ENCODE peak calls at places on chromosomes 4 and X, in six cellular contexts. One of them, this sample, is unnamed.

GRCh38 chr4:55437356-55437796 is 41.6 kb downstream of the TMEM165 start:
- DNase-seq in A549: no peak
- DNase-seq in endothelial cell of umbilical vein: peak
- DNase-seq in K562: peak
- DNase-seq in HepG2: peak
- DNase-seq in GM12878: no peak
- DNase-seq in this sample: no peak

GRCh38 chr4:140037353-140038030 is 116.5 kb downstream of the MAML3 start:
- DNase-seq in A549: peak
- DNase-seq in endothelial cell of umbilical vein: peak
- DNase-seq in K562: no peak
- DNase-seq in HepG2: peak
- DNase-seq in GM12878: no peak
- DNase-seq in this sample: no peak

GRCh38 chrX:31590581-31591113 is 518.8 kb upstream of the FTHL17 start:
- DNase-seq in A549: no peak
- DNase-seq in endothelial cell of umbilical vein: peak
- DNase-seq in K562: peak
- DNase-seq in HepG2: peak
- DNase-seq in GM12878: no peak
- DNase-seq in this sample: no peak

GRCh38 chr4:111330786-111331185 is 707.9 kb upstream of the PITX2 start:
- DNase-seq in A549: no peak
- DNase-seq in endothelial cell of umbilical vein: no peak
- DNase-seq in K562: no peak
- DNase-seq in HepG2: no peak
- DNase-seq in GM12878: no peak
- DNase-seq in this sample: no peak

GRCh38 chr4:171880136-171880535 is 66.9 kb downstream of the GALNTL6 start:
- DNase-seq in A549: peak
- DNase-seq in endothelial cell of umbilical vein: peak
- DNase-seq in K562: no peak
- DNase-seq in HepG2: no peak
- DNase-seq in GM12878: no peak
- DNase-seq in this sample: no peak

GRCh38 chr4:128810331-128810870 is 901 bp downstream of the JADE1 start:
- DNase-seq in A549: peak
- DNase-seq in endothelial cell of umbilical vein: no peak
- DNase-seq in K562: peak
- DNase-seq in HepG2: peak
- DNase-seq in GM12878: no peak
- DNase-seq in this sample: peak

GRCh38 chr4:77433102-77433733 is 172.4 kb upstream of the CXCL13 start:
- DNase-seq in A549: peak
- DNase-seq in endothelial cell of umbilical vein: peak
- DNase-seq in K562: peak
- DNase-seq in HepG2: peak
- DNase-seq in GM12878: peak
- DNase-seq in this sample: peak

GRCh38 chr4:159206427-159206871 is 103.6 kb downstream of the RAPGEF2 start:
- DNase-seq in A549: no peak
- DNase-seq in endothelial cell of umbilical vein: peak
- DNase-seq in K562: no peak
- DNase-seq in HepG2: no peak
- DNase-seq in GM12878: peak
- DNase-seq in this sample: no peak

GRCh38 chr4:163536101-163536500 is 41.6 kb downstream of the TMA16 start:
- DNase-seq in A549: no peak
- DNase-seq in endothelial cell of umbilical vein: no peak
- DNase-seq in K562: no peak
- DNase-seq in HepG2: no peak
- DNase-seq in GM12878: no peak
- DNase-seq in this sample: no peak

GRCh38 chr4:72006576-72006975 is 25.2 kb upstream of the NPFFR2 start:
- DNase-seq in A549: no peak
- DNase-seq in endothelial cell of umbilical vein: peak
- DNase-seq in K562: no peak
- DNase-seq in HepG2: no peak
- DNase-seq in GM12878: no peak
- DNase-seq in this sample: no peak

GRCh38 chrX:80335062-80335830 is 85.0 kb upstream of the TENT5D start:
- DNase-seq in A549: peak
- DNase-seq in endothelial cell of umbilical vein: no peak
- DNase-seq in K562: peak
- DNase-seq in HepG2: no peak
- DNase-seq in GM12878: no peak
- DNase-seq in this sample: no peak

GRCh38 chrX:1466232-1466661 is 13.5 kb upstream of the ASMTL start:
- DNase-seq in A549: no peak
- DNase-seq in endothelial cell of umbilical vein: no peak
- DNase-seq in K562: no peak
- DNase-seq in HepG2: no peak
- DNase-seq in GM12878: no peak
- DNase-seq in this sample: no peak

GRCh38 chr4:73707269-73707875 is 33.0 kb upstream of the CXCL8 start:
- DNase-seq in A549: no peak
- DNase-seq in endothelial cell of umbilical vein: no peak
- DNase-seq in K562: no peak
- DNase-seq in HepG2: no peak
- DNase-seq in GM12878: no peak
- DNase-seq in this sample: peak

GRCh38 chrX:15834827-15835595 is 19.6 kb downstream of the AP1S2 start:
- DNase-seq in A549: no peak
- DNase-seq in endothelial cell of umbilical vein: no peak
- DNase-seq in K562: no peak
- DNase-seq in HepG2: no peak
- DNase-seq in GM12878: no peak
- DNase-seq in this sample: no peak

GRCh38 chr4:187415227-187415626 is 580.3 kb upstream of the ZFP42 start:
- DNase-seq in A549: no peak
- DNase-seq in endothelial cell of umbilical vein: no peak
- DNase-seq in K562: no peak
- DNase-seq in HepG2: no peak
- DNase-seq in GM12878: no peak
- DNase-seq in this sample: no peak

GRCh38 chr4:116180056-116180690 is 905.2 kb downstream of the TRAM1L1 start:
- DNase-seq in A549: peak
- DNase-seq in endothelial cell of umbilical vein: peak
- DNase-seq in K562: peak
- DNase-seq in HepG2: no peak
- DNase-seq in GM12878: no peak
- DNase-seq in this sample: peak

GRCh38 chr4:89562715-89563114 is 255.1 kb upstream of the GPRIN3 start:
- DNase-seq in A549: no peak
- DNase-seq in endothelial cell of umbilical vein: no peak
- DNase-seq in K562: no peak
- DNase-seq in HepG2: no peak
- DNase-seq in GM12878: no peak
- DNase-seq in this sample: no peak

GRCh38 chr4:186942745-186943606 is 219.3 kb upstream of the FAT1 start:
- DNase-seq in A549: no peak
- DNase-seq in endothelial cell of umbilical vein: no peak
- DNase-seq in K562: no peak
- DNase-seq in HepG2: no peak
- DNase-seq in GM12878: no peak
- DNase-seq in this sample: no peak

GRCh38 chrX:10280061-10280460 is 123.3 kb downstream of the CLCN4 start:
- DNase-seq in A549: no peak
- DNase-seq in endothelial cell of umbilical vein: no peak
- DNase-seq in K562: no peak
- DNase-seq in HepG2: no peak
- DNase-seq in GM12878: no peak
- DNase-seq in this sample: no peak

GRCh38 chr4:145782756-145783155 is 102.8 kb downstream of the C4orf51 start:
- DNase-seq in A549: no peak
- DNase-seq in endothelial cell of umbilical vein: peak
- DNase-seq in K562: no peak
- DNase-seq in HepG2: no peak
- DNase-seq in GM12878: no peak
- DNase-seq in this sample: no peak

GRCh38 chr4:184792950-184793555 is 32.7 kb downstream of the ACSL1 start:
- DNase-seq in A549: no peak
- DNase-seq in endothelial cell of umbilical vein: peak
- DNase-seq in K562: peak
- DNase-seq in HepG2: peak
- DNase-seq in GM12878: no peak
- DNase-seq in this sample: peak

GRCh38 chrX:21659320-21659719 is 1.2 kb upstream of the KLHL34 start:
- DNase-seq in A549: no peak
- DNase-seq in endothelial cell of umbilical vein: no peak
- DNase-seq in K562: no peak
- DNase-seq in HepG2: no peak
- DNase-seq in GM12878: no peak
- DNase-seq in this sample: no peak

GRCh38 chr4:70688795-70689231 is 481 bp downstream of the UTP3 start:
- DNase-seq in A549: no peak
- DNase-seq in endothelial cell of umbilical vein: no peak
- DNase-seq in K562: peak
- DNase-seq in HepG2: no peak
- DNase-seq in GM12878: no peak
- DNase-seq in this sample: peak

GRCh38 chr4:123284166-123284565 is 112.4 kb upstream of the SPRY1 start:
- DNase-seq in A549: no peak
- DNase-seq in endothelial cell of umbilical vein: peak
- DNase-seq in K562: no peak
- DNase-seq in HepG2: no peak
- DNase-seq in GM12878: no peak
- DNase-seq in this sample: no peak

GRCh38 chr4:102535398-102536082 is 34.4 kb downstream of the NFKB1 start:
- DNase-seq in A549: no peak
- DNase-seq in endothelial cell of umbilical vein: no peak
- DNase-seq in K562: no peak
- DNase-seq in HepG2: no peak
- DNase-seq in GM12878: no peak
- DNase-seq in this sample: peak

GRCh38 chr4:2285665-2286381 is 23.9 kb upstream of the MXD4 start:
- DNase-seq in A549: no peak
- DNase-seq in endothelial cell of umbilical vein: no peak
- DNase-seq in K562: no peak
- DNase-seq in HepG2: no peak
- DNase-seq in GM12878: no peak
- DNase-seq in this sample: no peak
- TF ChIP-seq MYC in A549: no peak
- TF ChIP-seq MYC in endothelial cell of umbilical vein: no peak
- TF ChIP-seq MYC in K562: no peak
- TF ChIP-seq MYC in HepG2: no peak
- TF ChIP-seq MYC in GM12878: no peak
- TF ChIP-seq MYC in this sample: no peak

DNA sequence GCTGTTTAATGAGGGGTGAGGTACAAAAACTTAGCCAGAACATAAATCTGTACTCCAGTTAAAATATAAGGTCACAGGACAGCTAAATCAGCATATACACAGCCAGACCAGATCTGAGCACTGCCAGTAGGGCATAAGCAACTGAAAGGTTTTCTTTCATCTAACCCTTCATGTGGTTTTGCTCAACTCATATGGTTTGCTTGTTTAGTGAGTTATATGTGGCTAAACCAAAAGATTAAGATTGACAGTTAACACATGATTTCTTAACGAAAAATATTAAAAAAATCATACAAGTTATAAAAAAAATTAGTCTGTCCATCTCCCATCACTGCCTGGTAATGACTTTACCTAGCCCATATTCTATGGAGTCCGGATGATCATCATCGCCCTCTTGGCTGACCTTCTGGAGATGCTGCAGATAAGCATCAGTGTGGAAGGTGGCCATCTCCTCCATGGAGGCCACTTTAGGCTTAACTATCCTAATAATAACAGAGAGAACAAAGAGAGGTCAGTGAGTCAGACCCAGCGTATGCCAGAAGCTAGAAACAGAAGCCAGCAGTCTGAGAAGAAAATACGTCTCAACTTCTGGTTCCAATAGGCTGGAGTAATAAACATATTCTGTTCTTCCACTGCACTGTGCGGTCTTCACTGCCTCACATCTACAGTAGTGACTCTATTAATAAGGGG is 4.1 kb downstream of the HDAC8 start:
- DNase-seq in A549: no peak
- DNase-seq in endothelial cell of umbilical vein: peak
- DNase-seq in K562: no peak
- DNase-seq in HepG2: no peak
- DNase-seq in GM12878: no peak
- DNase-seq in this sample: no peak
- TF ChIP-seq MAX in A549: no peak
- TF ChIP-seq MAX in endothelial cell of umbilical vein: no peak
- TF ChIP-seq MAX in K562: no peak
- TF ChIP-seq MAX in HepG2: no peak
- TF ChIP-seq MAX in GM12878: no peak
- TF ChIP-seq MAX in this sample: no peak

GRCh38 chr4:94528792-94529451 is 77.2 kb downstream of the PDLIM5 start:
- DNase-seq in A549: no peak
- DNase-seq in endothelial cell of umbilical vein: no peak
- DNase-seq in K562: no peak
- DNase-seq in HepG2: no peak
- DNase-seq in GM12878: no peak
- DNase-seq in this sample: no peak

GRCh38 chr4:94523617-94524016 is 71.9 kb downstream of the PDLIM5 start:
- DNase-seq in A549: no peak
- DNase-seq in endothelial cell of umbilical vein: no peak
- DNase-seq in K562: peak
- DNase-seq in HepG2: no peak
- DNase-seq in GM12878: no peak
- DNase-seq in this sample: no peak

GRCh38 chr4:94527556-94528233 is 76.0 kb downstream of the PDLIM5 start:
- DNase-seq in A549: no peak
- DNase-seq in endothelial cell of umbilical vein: no peak
- DNase-seq in K562: no peak
- DNase-seq in HepG2: no peak
- DNase-seq in GM12878: no peak
- DNase-seq in this sample: no peak

GRCh38 chr4:94523033-94523590 is 71.4 kb downstream of the PDLIM5 start:
- DNase-seq in A549: no peak
- DNase-seq in endothelial cell of umbilical vein: no peak
- DNase-seq in K562: no peak
- DNase-seq in HepG2: no peak
- DNase-seq in GM12878: no peak
- DNase-seq in this sample: no peak

GRCh38 chr4:94525993-94526740 is 74.4 kb downstream of the PDLIM5 start:
- DNase-seq in A549: no peak
- DNase-seq in endothelial cell of umbilical vein: peak
- DNase-seq in K562: no peak
- DNase-seq in HepG2: no peak
- DNase-seq in GM12878: no peak
- DNase-seq in this sample: no peak
- H3K4me3 ChIP-seq in A549: no peak
- H3K4me3 ChIP-seq in endothelial cell of umbilical vein: no peak
- H3K4me3 ChIP-seq in K562: no peak
- H3K4me3 ChIP-seq in HepG2: no peak
- H3K4me3 ChIP-seq in GM12878: no peak
- H3K4me3 ChIP-seq in this sample: no peak

DNA sequence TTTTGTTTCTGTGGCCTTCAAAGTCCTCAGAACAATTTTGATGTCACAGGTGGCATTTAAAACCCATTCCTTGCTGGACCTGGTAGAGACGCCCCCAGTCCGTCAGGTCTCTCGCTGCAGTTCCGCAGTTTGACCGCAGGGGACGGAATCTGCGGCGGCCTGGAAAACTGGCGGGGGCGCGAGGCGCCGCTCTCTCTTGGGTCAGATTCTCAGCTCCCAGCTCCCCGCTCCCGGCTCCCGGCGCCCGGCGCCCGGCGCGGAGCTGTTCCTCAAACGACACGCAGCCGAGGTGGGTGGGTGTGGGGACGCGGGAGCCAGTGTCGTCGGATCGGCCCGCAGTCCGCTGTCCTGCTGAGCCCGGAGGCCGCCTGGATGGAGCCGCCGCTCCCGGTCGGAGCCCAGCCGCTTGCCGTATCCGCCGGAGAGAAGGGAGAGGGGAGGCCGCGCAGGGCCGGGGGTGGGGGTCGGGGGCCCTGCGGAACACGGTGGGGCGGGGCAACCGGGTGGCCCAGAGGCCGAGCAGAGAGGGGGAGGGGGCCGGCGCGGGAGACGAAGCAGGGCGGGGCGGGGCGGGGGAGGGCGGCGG is at the start of gene OCRL:
- DNase-seq in A549: peak
- DNase-seq in endothelial cell of umbilical vein: peak
- DNase-seq in K562: peak
- DNase-seq in HepG2: peak
- DNase-seq in GM12878: no peak
- DNase-seq in this sample: peak
- TF ChIP-seq MYC in A549: no peak
- TF ChIP-seq MYC in endothelial cell of umbilical vein: no peak
- TF ChIP-seq MYC in K562: no peak
- TF ChIP-seq MYC in HepG2: no peak
- TF ChIP-seq MYC in GM12878: no peak
- TF ChIP-seq MYC in this sample: no peak

This sample was measured in NB4.